ENCODE peak calls at places on chromosome 9, in eight cellular contexts. G is effector memory CD4-positive, alpha-beta T cell; R is HCT116; J is hepatocyte; N is mesendoderm; W is H1; D is kidney; B is dorsolateral prefrontal cortex. K is an unnamed sample.

GRCh38 chr9:136946228-136946892 is 1.3 kb downstream of the C8G start:
- DNase-seq in G (no peak), D (peak), W (no peak), J (no peak), N (no peak), B (no peak), R (no peak), K (no peak)

GRCh38 chr9:36870960-36871359 is 163.1 kb downstream of the PAX5 start:
- DNase-seq in R (no peak), G (no peak), W (no peak), N (no peak), J (no peak), D (no peak), B (no peak), K (peak)

GRCh38 chr9:76542360-76542759 is 83.4 kb downstream of the GCNT1 start:
- DNase-seq in D (no peak), W (no peak), B (no peak), R (no peak), J (no peak), N (no peak), G (no peak), K (no peak)

GRCh38 chr9:124941689-124942561 is 1.0 kb upstream of the GOLGA1 start:
- DNase-seq in W (peak), D (peak), J (peak), G (peak), N (peak), R (peak), B (peak), K (peak)

GRCh38 chr9:130896233-130897012 is at the start of gene QRFP:
- DNase-seq in G (no peak), J (no peak), R (no peak), D (no peak), W (peak), N (no peak), B (no peak), K (no peak)

GRCh38 chr9:114602620-114603019 is 8.5 kb upstream of the TMEM268 start:
- DNase-seq in R (no peak), D (no peak), J (no peak), G (no peak), W (no peak), N (no peak), B (no peak), K (no peak)

GRCh38 chr9:35867538-35867937 is 2.7 kb downstream of the OR13J1 start:
- DNase-seq in R (no peak), J (no peak), B (no peak), W (no peak), D (no peak), G (no peak), N (no peak), K (no peak)

GRCh38 chr9:31394040-31394473 is 990.4 kb upstream of the ACO1 start:
- DNase-seq in B (no peak), D (no peak), N (no peak), W (no peak), J (peak), G (no peak), R (no peak), K (no peak)

GRCh38 chr9:31335529-31336234 is 1048.8 kb upstream of the ACO1 start:
- DNase-seq in D (no peak), W (no peak), B (no peak), N (no peak), J (no peak), R (no peak), G (no peak), K (no peak)

GRCh38 chr9:121024237-121024636 is 25.8 kb downstream of the C5 start:
- DNase-seq in G (no peak), N (no peak), J (no peak), B (no peak), D (no peak), R (no peak), W (no peak), K (no peak)

GRCh38 chr9:12604154-12604825 is 88.9 kb upstream of the TYRP1 start:
- DNase-seq in G (no peak), D (no peak), W (no peak), N (peak), B (no peak), J (peak), R (no peak), K (no peak)

GRCh38 chr9:88590558-88591146 is 55.7 kb downstream of the NXNL2 start:
- DNase-seq in R (no peak), G (no peak), B (no peak), N (peak), J (no peak), D (no peak), W (peak), K (no peak)

GRCh38 chr9:92242115-92242778 is 51.2 kb downstream of the IARS1 start:
- DNase-seq in J (peak), W (no peak), G (no peak), D (no peak), N (peak), R (no peak), B (no peak), K (no peak)

GRCh38 chr9:70263421-70263820 is 4.6 kb downstream of the SMC5 start:
- DNase-seq in J (no peak), G (no peak), W (no peak), R (no peak), B (no peak), N (no peak), D (no peak), K (no peak)

GRCh38 chr9:77544491-77545000 is 103.6 kb downstream of the GNA14 start:
- DNase-seq in W (no peak), R (no peak), J (no peak), G (no peak), B (no peak), D (no peak), N (no peak), K (no peak)

GRCh38 chr9:3441197-3441816 is 84.5 kb downstream of the RFX3 start:
- DNase-seq in N (peak), B (no peak), R (peak), W (no peak), D (no peak), G (no peak), J (peak), K (peak)

GRCh38 chr9:120932086-120932818 is 5.7 kb upstream of the TRAF1 start:
- DNase-seq in B (no peak), N (no peak), G (no peak), D (no peak), J (no peak), W (no peak), R (no peak), K (peak)

GRCh38 chr9:79565245-79565644 is 6.5 kb upstream of the TLE4 start:
- DNase-seq in W (no peak), R (no peak), N (no peak), D (no peak), J (no peak), G (no peak), B (no peak), K (no peak)

GRCh38 chr9:120531683-120532300 is 48.2 kb downstream of the CDK5RAP2 start:
- DNase-seq in G (no peak), B (no peak), R (peak), D (no peak), J (peak), W (peak), N (peak), K (no peak)

GRCh38 chr9:134966697-134967546 is 49.2 kb upstream of the FCN1 start:
- DNase-seq in R (no peak), G (no peak), N (no peak), D (peak), J (no peak), W (no peak), B (no peak), K (no peak)

DNA sequence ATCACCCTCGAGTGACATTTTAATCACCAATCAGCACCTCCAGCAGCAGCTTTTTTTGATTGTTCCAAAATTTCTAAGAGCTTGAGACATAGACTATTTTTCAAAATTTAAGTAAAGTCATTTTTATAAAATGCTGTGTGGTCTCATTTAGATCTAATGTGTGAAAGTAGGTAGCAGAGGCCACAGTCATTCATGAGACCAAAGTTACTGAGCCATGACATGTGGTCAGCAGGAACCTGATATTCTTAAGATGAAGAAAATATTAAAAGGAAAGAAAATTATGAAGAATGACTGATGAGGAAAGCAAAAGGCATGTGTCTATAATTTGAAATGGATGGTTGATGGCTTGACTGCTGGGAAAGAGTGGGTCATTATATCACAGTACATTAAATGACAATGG is 7.2 kb downstream of the FREM1 start:
- DNase-seq in J (no peak), R (no peak), G (no peak), B (no peak), D (no peak), N (no peak), W (no peak), K (no peak)
- H3K27ac ChIP-seq in J (no peak), R (no peak), G (no peak), B (no peak), D (no peak), N (no peak), W (no peak), K (no peak)

GRCh38 chr9:18333157-18333556 is 140.8 kb upstream of the ADAMTSL1 start:
- DNase-seq in D (no peak), J (no peak), G (no peak), N (peak), W (no peak), B (no peak), R (no peak), K (no peak)

GRCh38 chr9:18327106-18327505 is 146.8 kb upstream of the ADAMTSL1 start:
- DNase-seq in B (no peak), N (no peak), G (no peak), J (no peak), D (no peak), W (no peak), R (no peak), K (no peak)

GRCh38 chr9:18335825-18336224 is 138.1 kb upstream of the ADAMTSL1 start:
- DNase-seq in W (no peak), G (no peak), D (no peak), R (no peak), N (no peak), J (no peak), B (no peak), K (no peak)

GRCh38 chr9:18330736-18331335 is 143.1 kb upstream of the ADAMTSL1 start:
- DNase-seq in W (no peak), D (no peak), R (no peak), B (no peak), G (no peak), N (peak), J (no peak), K (no peak)

DNA sequence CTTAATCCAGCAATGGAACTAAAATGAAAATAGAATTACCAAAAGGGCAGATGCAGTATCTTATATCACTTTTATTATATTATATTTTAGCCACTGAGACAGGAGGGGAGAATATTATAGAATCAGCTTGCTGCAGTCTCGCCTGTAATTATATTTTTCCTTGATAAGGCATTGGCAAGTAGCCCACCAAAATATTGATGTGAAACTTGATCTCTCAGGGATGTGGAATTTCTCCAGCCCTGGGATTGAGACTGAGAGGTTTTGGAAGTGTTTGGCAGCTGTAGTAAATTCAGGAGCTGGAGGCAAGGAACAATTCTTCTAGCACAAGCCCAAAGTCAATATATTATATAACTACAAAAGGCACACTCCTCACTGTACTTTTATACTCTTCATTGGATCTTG is 142.1 kb upstream of the ADAMTSL1 start:
- DNase-seq in N (no peak), W (no peak), G (no peak), R (no peak), B (no peak), D (no peak), J (no peak), K (no peak)
- H3K27ac ChIP-seq in N (no peak), W (no peak), G (no peak), R (no peak), B (no peak), D (no peak), J (no peak), K (no peak)

GRCh38 chr9:90802534-90802933 is 915 bp downstream of the SYK start:
- DNase-seq in B (no peak), W (no peak), J (no peak), R (no peak), D (no peak), G (no peak), N (no peak), K (no peak)

GRCh38 chr9:90801507-90802289 is at the start of gene SYK:
- DNase-seq in D (peak), N (peak), R (no peak), J (peak), W (peak), G (no peak), B (no peak), K (peak)

GRCh38 chr9:90803860-90804593 is 2.4 kb downstream of the SYK start:
- DNase-seq in W (no peak), D (no peak), B (no peak), N (no peak), G (no peak), R (no peak), J (no peak), K (no peak)

GRCh38 chr9:90799271-90799860 is 2.3 kb upstream of the SYK start:
- DNase-seq in G (no peak), R (no peak), N (no peak), B (no peak), D (no peak), W (no peak), J (no peak), K (no peak)

DNA sequence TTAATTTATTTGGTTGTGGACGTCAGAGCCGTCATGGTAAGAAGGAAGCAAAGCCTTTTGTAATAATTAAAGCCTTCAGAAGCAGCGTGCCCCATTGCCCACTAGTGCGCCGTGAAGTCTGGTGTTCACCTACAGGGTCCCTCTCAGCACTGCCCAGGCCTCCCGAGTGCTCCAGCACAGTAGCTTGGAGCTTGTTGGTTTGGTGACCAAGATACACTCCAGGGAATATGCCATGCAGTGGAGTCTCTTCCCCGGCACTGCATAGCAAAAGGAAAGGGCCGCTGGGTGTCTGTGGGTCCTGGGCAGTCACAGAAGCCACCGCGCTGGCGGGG is 478 bp upstream of the SYK start:
- DNase-seq in N (no peak), W (no peak), B (no peak), J (no peak), D (no peak), G (no peak), R (no peak), K (no peak)
- H3K27ac ChIP-seq in N (no peak), W (no peak), B (no peak), J (peak), D (peak), G (no peak), R (peak), K (peak)

GRCh38 chr9:876425-876824 is 34.9 kb downstream of the DMRT1 start:
- DNase-seq in R (no peak), J (no peak), D (no peak), W (no peak), G (no peak), N (no peak), B (no peak), K (no peak)
- H3K27ac ChIP-seq in R (no peak), J (no peak), D (no peak), W (no peak), G (no peak), N (no peak), B (no peak), K (no peak)

DNA sequence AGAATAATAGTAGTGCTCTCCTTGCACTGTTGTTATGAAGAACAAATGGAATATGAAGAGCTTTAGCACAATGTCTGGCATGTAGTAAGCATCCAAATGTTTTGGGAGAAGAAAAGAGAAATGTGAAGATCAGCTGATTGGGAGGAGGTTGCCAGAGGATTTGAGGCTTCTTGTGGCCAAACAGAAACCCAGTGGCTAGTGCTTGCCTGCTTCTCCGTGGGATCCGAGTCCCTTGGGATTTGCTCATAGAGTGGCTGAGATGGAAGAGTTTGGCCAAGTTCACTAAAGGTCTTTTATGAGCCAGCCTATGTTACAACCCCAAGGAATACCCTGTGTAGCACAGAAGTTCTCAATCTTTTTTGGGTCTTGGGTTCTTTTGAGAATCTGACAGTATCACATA is 86.0 kb downstream of the ANGPTL2 start:
- DNase-seq in J (no peak), N (no peak), R (no peak), W (no peak), G (no peak), B (no peak), D (no peak), K (no peak)
- H3K27ac ChIP-seq in J (no peak), N (no peak), R (no peak), W (no peak), G (no peak), B (peak), D (no peak), K (peak)

GRCh38 chr9:127580371-127580770 is 31.7 kb upstream of the STXBP1 start:
- DNase-seq in G (no peak), J (no peak), R (no peak), D (no peak), W (no peak), B (no peak), N (no peak), K (no peak)
- H3K27ac ChIP-seq in G (no peak), J (no peak), R (peak), D (no peak), W (no peak), B (no peak), N (no peak), K (peak)

DNA sequence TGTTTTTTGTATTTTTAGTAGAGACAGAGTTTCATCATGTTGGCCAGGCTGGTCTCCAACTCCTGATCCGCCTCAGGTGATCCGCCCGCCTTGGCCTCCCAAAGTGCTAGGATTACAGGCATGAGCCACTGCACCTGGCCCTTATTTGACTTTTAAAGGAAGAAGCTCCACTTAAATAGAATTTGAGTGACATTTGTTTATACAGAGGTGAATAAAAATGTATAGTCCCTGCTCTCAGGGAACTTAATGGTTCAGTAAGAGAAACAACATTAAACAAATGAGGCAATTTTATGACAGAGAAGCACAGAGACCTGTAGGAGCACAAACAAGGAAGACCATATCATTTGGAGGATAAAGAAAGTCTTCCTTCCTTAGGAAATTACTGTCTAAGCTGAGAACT is 65.7 kb downstream of the C9orf152 start:
- DNase-seq in D (no peak), W (no peak), R (no peak), B (no peak), N (no peak), G (no peak), J (no peak), K (no peak)
- H3K27ac ChIP-seq in D (peak), W (no peak), R (no peak), B (no peak), N (no peak), G (no peak), J (peak), K (no peak)